ENCODE peak calls at places on chromosomes 1 and 21, in ten cellular contexts. One of them, this sample, is unnamed.

GRCh38 chr1:242225770-242226573 is 227.1 kb upstream of the MAP1LC3C start:
- DNase-seq in A673: no peak
- DNase-seq in fibroblast of villous mesenchyme: no peak
- DNase-seq in astrocyte of the spinal cord: peak
- DNase-seq in stomach: no peak
- DNase-seq in left ventricle myocardium inferior: no peak
- DNase-seq in right atrium auricular region: no peak
- DNase-seq in epithelial cell of esophagus: peak
- DNase-seq in fibroblast of pulmonary artery: no peak
- DNase-seq in kidney: no peak
- DNase-seq in this sample: no peak

GRCh38 chr21:40052276-40052675 is 185.0 kb downstream of the PCP4 start:
- DNase-seq in epithelial cell of esophagus: no peak
- DNase-seq in A673: no peak
- DNase-seq in astrocyte of the spinal cord: no peak
- DNase-seq in left ventricle myocardium inferior: no peak
- DNase-seq in fibroblast of pulmonary artery: no peak
- DNase-seq in right atrium auricular region: no peak
- DNase-seq in fibroblast of villous mesenchyme: no peak
- DNase-seq in kidney: no peak
- DNase-seq in stomach: no peak
- DNase-seq in this sample: no peak

GRCh38 chr1:31764307-31765040 is at the start of gene ADGRB2:
- DNase-seq in right atrium auricular region: no peak
- DNase-seq in astrocyte of the spinal cord: no peak
- DNase-seq in epithelial cell of esophagus: no peak
- DNase-seq in A673: peak
- DNase-seq in kidney: no peak
- DNase-seq in fibroblast of villous mesenchyme: no peak
- DNase-seq in left ventricle myocardium inferior: no peak
- DNase-seq in fibroblast of pulmonary artery: no peak
- DNase-seq in stomach: no peak
- DNase-seq in this sample: no peak

GRCh38 chr1:219173758-219174671 is at the start of gene LYPLAL1:
- DNase-seq in fibroblast of villous mesenchyme: peak
- DNase-seq in stomach: peak
- DNase-seq in kidney: peak
- DNase-seq in A673: peak
- DNase-seq in fibroblast of pulmonary artery: peak
- DNase-seq in astrocyte of the spinal cord: peak
- DNase-seq in right atrium auricular region: peak
- DNase-seq in epithelial cell of esophagus: peak
- DNase-seq in left ventricle myocardium inferior: peak
- DNase-seq in this sample: peak

GRCh38 chr1:100882622-100883186 is 11.9 kb downstream of the EXTL2 start:
- DNase-seq in fibroblast of villous mesenchyme: peak
- DNase-seq in kidney: no peak
- DNase-seq in right atrium auricular region: no peak
- DNase-seq in left ventricle myocardium inferior: no peak
- DNase-seq in epithelial cell of esophagus: no peak
- DNase-seq in astrocyte of the spinal cord: no peak
- DNase-seq in stomach: no peak
- DNase-seq in A673: no peak
- DNase-seq in fibroblast of pulmonary artery: no peak
- DNase-seq in this sample: no peak

GRCh38 chr1:218377143-218377660 is 32.1 kb downstream of the TGFB2 start:
- DNase-seq in A673: peak
- DNase-seq in stomach: no peak
- DNase-seq in astrocyte of the spinal cord: peak
- DNase-seq in kidney: no peak
- DNase-seq in fibroblast of pulmonary artery: peak
- DNase-seq in epithelial cell of esophagus: peak
- DNase-seq in right atrium auricular region: no peak
- DNase-seq in fibroblast of villous mesenchyme: peak
- DNase-seq in left ventricle myocardium inferior: no peak
- DNase-seq in this sample: peak

GRCh38 chr1:23395162-23395724 is 25.6 kb upstream of the ZNF436 start:
- DNase-seq in fibroblast of pulmonary artery: no peak
- DNase-seq in fibroblast of villous mesenchyme: no peak
- DNase-seq in left ventricle myocardium inferior: no peak
- DNase-seq in right atrium auricular region: no peak
- DNase-seq in astrocyte of the spinal cord: no peak
- DNase-seq in kidney: no peak
- DNase-seq in epithelial cell of esophagus: no peak
- DNase-seq in stomach: no peak
- DNase-seq in A673: no peak
- DNase-seq in this sample: no peak

GRCh38 chr1:9413877-9414213 is 121.2 kb downstream of the SPSB1 start:
- DNase-seq in epithelial cell of esophagus: no peak
- DNase-seq in fibroblast of villous mesenchyme: no peak
- DNase-seq in fibroblast of pulmonary artery: peak
- DNase-seq in right atrium auricular region: no peak
- DNase-seq in left ventricle myocardium inferior: peak
- DNase-seq in stomach: no peak
- DNase-seq in astrocyte of the spinal cord: peak
- DNase-seq in A673: no peak
- DNase-seq in kidney: peak
- DNase-seq in this sample: no peak

GRCh38 chr1:78237364-78237916 is 191.7 kb downstream of the GIPC2 start:
- DNase-seq in fibroblast of pulmonary artery: no peak
- DNase-seq in right atrium auricular region: no peak
- DNase-seq in epithelial cell of esophagus: peak
- DNase-seq in fibroblast of villous mesenchyme: no peak
- DNase-seq in kidney: no peak
- DNase-seq in left ventricle myocardium inferior: no peak
- DNase-seq in stomach: peak
- DNase-seq in A673: no peak
- DNase-seq in astrocyte of the spinal cord: no peak
- DNase-seq in this sample: no peak

GRCh38 chr1:33334081-33334552 is 13.2 kb upstream of the A3GALT2 start:
- DNase-seq in fibroblast of pulmonary artery: peak
- DNase-seq in fibroblast of villous mesenchyme: peak
- DNase-seq in epithelial cell of esophagus: no peak
- DNase-seq in astrocyte of the spinal cord: no peak
- DNase-seq in right atrium auricular region: peak
- DNase-seq in A673: no peak
- DNase-seq in left ventricle myocardium inferior: peak
- DNase-seq in kidney: peak
- DNase-seq in stomach: peak
- DNase-seq in this sample: peak

DNA sequence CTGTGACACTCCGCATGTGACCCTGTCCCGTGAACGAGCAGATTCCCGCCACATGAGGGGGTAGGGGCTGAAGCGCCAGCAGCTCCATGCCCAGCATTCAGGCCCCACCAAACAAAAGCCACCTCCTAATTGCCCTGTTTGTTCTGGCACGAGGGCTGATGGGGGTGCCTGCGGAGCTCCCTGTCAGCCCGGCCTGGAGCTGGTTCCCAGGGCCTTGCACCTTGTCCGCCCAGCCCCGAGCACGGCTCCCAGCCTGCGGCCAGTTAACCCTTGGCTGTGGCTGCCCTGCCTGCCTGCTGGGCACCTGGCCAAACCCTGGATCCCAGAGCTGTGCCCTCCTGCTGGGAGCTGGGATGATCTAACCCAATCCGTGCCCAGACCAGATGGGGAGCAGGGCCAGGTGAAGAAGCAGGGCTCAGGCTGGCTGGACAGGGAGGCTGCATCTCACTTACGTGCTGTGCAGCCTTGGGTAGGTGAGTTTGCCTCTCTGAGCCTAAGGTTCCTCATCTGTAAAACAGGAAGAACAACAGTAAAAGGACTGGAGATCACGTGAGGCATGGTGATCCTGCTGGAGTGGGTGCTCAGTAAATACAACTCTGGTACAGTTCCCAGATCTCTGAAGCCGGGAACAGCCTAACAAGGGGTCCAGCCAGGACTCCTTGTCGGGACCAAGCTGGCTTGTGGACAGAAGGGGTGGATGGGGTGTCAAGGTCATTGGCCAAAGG is 110.9 kb upstream of the IFFO2 start:
- DNase-seq in epithelial cell of esophagus: no peak
- DNase-seq in fibroblast of villous mesenchyme: no peak
- DNase-seq in right atrium auricular region: no peak
- DNase-seq in left ventricle myocardium inferior: no peak
- DNase-seq in kidney: no peak
- DNase-seq in A673: no peak
- DNase-seq in astrocyte of the spinal cord: peak
- DNase-seq in fibroblast of pulmonary artery: no peak
- DNase-seq in stomach: peak
- DNase-seq in this sample: no peak
- TF ChIP-seq CTCF in epithelial cell of esophagus: no peak
- TF ChIP-seq CTCF in fibroblast of villous mesenchyme: no peak
- TF ChIP-seq CTCF in right atrium auricular region: no peak
- TF ChIP-seq CTCF in left ventricle myocardium inferior: peak
- TF ChIP-seq CTCF in kidney: no peak
- TF ChIP-seq CTCF in A673: no peak
- TF ChIP-seq CTCF in astrocyte of the spinal cord: no peak
- TF ChIP-seq CTCF in fibroblast of pulmonary artery: no peak
- TF ChIP-seq CTCF in stomach: no peak
- TF ChIP-seq CTCF in this sample: no peak

GRCh38 chr1:117367769-117368059 is 465 bp downstream of the MAN1A2 start:
- DNase-seq in left ventricle myocardium inferior: no peak
- DNase-seq in fibroblast of pulmonary artery: no peak
- DNase-seq in kidney: no peak
- DNase-seq in A673: no peak
- DNase-seq in stomach: no peak
- DNase-seq in epithelial cell of esophagus: no peak
- DNase-seq in fibroblast of villous mesenchyme: no peak
- DNase-seq in astrocyte of the spinal cord: no peak
- DNase-seq in right atrium auricular region: no peak
- DNase-seq in this sample: no peak

GRCh38 chr1:117368116-117369108 is 1.2 kb downstream of the MAN1A2 start:
- DNase-seq in A673: peak
- DNase-seq in epithelial cell of esophagus: peak
- DNase-seq in fibroblast of villous mesenchyme: no peak
- DNase-seq in astrocyte of the spinal cord: no peak
- DNase-seq in kidney: no peak
- DNase-seq in right atrium auricular region: no peak
- DNase-seq in stomach: no peak
- DNase-seq in left ventricle myocardium inferior: no peak
- DNase-seq in fibroblast of pulmonary artery: no peak
- DNase-seq in this sample: peak

GRCh38 chr1:117371436-117372151 is 4.3 kb downstream of the MAN1A2 start:
- DNase-seq in left ventricle myocardium inferior: no peak
- DNase-seq in right atrium auricular region: no peak
- DNase-seq in fibroblast of pulmonary artery: peak
- DNase-seq in A673: no peak
- DNase-seq in epithelial cell of esophagus: no peak
- DNase-seq in stomach: no peak
- DNase-seq in fibroblast of villous mesenchyme: peak
- DNase-seq in kidney: no peak
- DNase-seq in astrocyte of the spinal cord: no peak
- DNase-seq in this sample: peak

GRCh38 chr1:117370509-117370908 is 3.3 kb downstream of the MAN1A2 start:
- DNase-seq in A673: no peak
- DNase-seq in stomach: no peak
- DNase-seq in right atrium auricular region: no peak
- DNase-seq in fibroblast of pulmonary artery: no peak
- DNase-seq in kidney: no peak
- DNase-seq in epithelial cell of esophagus: no peak
- DNase-seq in astrocyte of the spinal cord: no peak
- DNase-seq in fibroblast of villous mesenchyme: no peak
- DNase-seq in left ventricle myocardium inferior: no peak
- DNase-seq in this sample: no peak

DNA sequence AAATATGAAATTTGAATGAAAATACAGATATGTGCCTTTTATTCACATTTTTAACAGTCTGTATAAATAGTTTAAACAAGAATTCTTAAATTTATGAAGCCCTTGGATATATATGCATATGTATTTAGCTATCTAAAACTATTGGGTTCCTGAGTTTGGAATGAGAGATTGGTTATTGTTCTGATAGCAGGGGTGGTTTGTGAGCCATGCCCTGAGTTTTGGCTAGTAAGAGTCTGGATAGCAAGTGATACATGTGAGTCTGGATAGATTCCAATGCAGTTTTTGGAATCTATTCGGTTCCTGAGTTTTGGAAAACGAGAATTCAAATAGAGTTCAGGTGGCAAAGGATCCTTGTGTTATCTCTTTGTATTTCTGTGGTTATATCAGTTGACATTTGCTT is 2.8 kb downstream of the MAN1A2 start:
- DNase-seq in epithelial cell of esophagus: no peak
- DNase-seq in astrocyte of the spinal cord: no peak
- DNase-seq in stomach: no peak
- DNase-seq in kidney: no peak
- DNase-seq in A673: no peak
- DNase-seq in right atrium auricular region: no peak
- DNase-seq in fibroblast of villous mesenchyme: no peak
- DNase-seq in fibroblast of pulmonary artery: no peak
- DNase-seq in left ventricle myocardium inferior: no peak
- DNase-seq in this sample: peak
- H3K4me3 ChIP-seq in epithelial cell of esophagus: peak
- H3K4me3 ChIP-seq in astrocyte of the spinal cord: peak
- H3K4me3 ChIP-seq in stomach: peak
- H3K4me3 ChIP-seq in kidney: peak
- H3K4me3 ChIP-seq in A673: peak
- H3K4me3 ChIP-seq in right atrium auricular region: peak
- H3K4me3 ChIP-seq in fibroblast of villous mesenchyme: peak
- H3K4me3 ChIP-seq in fibroblast of pulmonary artery: peak
- H3K4me3 ChIP-seq in left ventricle myocardium inferior: peak
- H3K4me3 ChIP-seq in this sample: peak

GRCh38 chr1:13950637-13951036 is 250.6 kb downstream of the PRDM2 start:
- DNase-seq in epithelial cell of esophagus: no peak
- DNase-seq in fibroblast of villous mesenchyme: no peak
- DNase-seq in left ventricle myocardium inferior: no peak
- DNase-seq in fibroblast of pulmonary artery: no peak
- DNase-seq in stomach: no peak
- DNase-seq in right atrium auricular region: peak
- DNase-seq in astrocyte of the spinal cord: no peak
- DNase-seq in A673: no peak
- DNase-seq in kidney: no peak
- DNase-seq in this sample: no peak
- TF ChIP-seq CTCF in epithelial cell of esophagus: no peak
- TF ChIP-seq CTCF in fibroblast of villous mesenchyme: no peak
- TF ChIP-seq CTCF in left ventricle myocardium inferior: peak
- TF ChIP-seq CTCF in fibroblast of pulmonary artery: peak
- TF ChIP-seq CTCF in stomach: no peak
- TF ChIP-seq CTCF in right atrium auricular region: no peak
- TF ChIP-seq CTCF in astrocyte of the spinal cord: no peak
- TF ChIP-seq CTCF in A673: no peak
- TF ChIP-seq CTCF in kidney: no peak
- TF ChIP-seq CTCF in this sample: peak

DNA sequence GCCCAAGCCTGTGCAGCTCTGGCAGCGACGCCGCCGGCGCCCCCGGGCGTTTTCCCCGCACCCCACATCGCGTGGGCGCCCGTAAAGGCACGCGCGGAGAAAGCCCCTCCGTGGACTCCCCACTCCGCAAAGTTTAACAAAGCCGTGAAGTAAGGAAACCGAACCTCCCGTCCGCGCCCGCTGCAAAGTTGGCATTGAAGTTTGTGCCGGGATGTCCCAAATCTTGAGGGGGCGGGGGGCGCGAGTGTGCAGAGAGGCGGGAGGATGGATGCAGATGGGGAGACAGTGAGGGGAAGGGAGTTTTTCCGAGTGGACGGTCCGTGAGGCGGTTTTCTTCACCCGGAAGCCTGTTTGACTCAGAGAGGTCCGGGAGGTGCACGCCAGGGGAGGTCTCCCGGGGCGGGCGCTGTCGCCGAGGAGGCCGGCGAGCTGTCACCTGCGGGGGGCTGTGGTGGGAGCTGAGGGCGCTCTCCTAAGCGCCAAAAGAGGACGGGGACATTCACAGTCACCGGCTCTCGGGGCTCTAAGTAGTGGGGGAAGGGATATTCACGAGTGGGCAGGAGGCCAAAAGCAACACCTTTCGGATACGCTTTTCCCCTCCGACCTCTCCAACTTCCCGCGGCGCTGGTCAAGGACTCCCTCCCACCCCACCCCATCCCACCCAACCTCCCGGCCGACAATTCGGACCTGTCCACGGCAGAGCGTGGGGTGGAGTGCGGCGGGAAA is 1.3 kb downstream of the WLS start:
- DNase-seq in fibroblast of pulmonary artery: peak
- DNase-seq in fibroblast of villous mesenchyme: no peak
- DNase-seq in left ventricle myocardium inferior: peak
- DNase-seq in astrocyte of the spinal cord: no peak
- DNase-seq in stomach: peak
- DNase-seq in A673: peak
- DNase-seq in right atrium auricular region: no peak
- DNase-seq in epithelial cell of esophagus: peak
- DNase-seq in kidney: peak
- DNase-seq in this sample: no peak
- H3K4me3 ChIP-seq in fibroblast of pulmonary artery: peak
- H3K4me3 ChIP-seq in fibroblast of villous mesenchyme: peak
- H3K4me3 ChIP-seq in left ventricle myocardium inferior: peak
- H3K4me3 ChIP-seq in astrocyte of the spinal cord: peak
- H3K4me3 ChIP-seq in stomach: peak
- H3K4me3 ChIP-seq in A673: peak
- H3K4me3 ChIP-seq in right atrium auricular region: peak
- H3K4me3 ChIP-seq in epithelial cell of esophagus: peak
- H3K4me3 ChIP-seq in kidney: peak
- H3K4me3 ChIP-seq in this sample: peak